ENCODE peak calls at places on chromosomes 16 and 17, in five cellular contexts. One of them, this sample, is unnamed.
A peak's percentile ranks its signal among the peaks of the same experiment; 100 is the strongest.

GRCh38 chr16:46649571-46649970 is 28.4 kb upstream of the SHCBP1 start:
- DNase-seq in PC-3: no peak
- DNase-seq in AG09309: no peak
- DNase-seq in IMR-90: peak; percentile 51
- DNase-seq in BE2C: no peak
- DNase-seq in this sample: no peak

GRCh38 chr16:50879873-50880695 is 138.2 kb downstream of the CYLD start:
- DNase-seq in PC-3: no peak
- DNase-seq in AG09309: no peak
- DNase-seq in IMR-90: no peak
- DNase-seq in BE2C: no peak
- DNase-seq in this sample: peak; percentile 15

GRCh38 chr17:74840989-74841666 is 18.6 kb downstream of the GRIN2C start:
- DNase-seq in PC-3: no peak
- DNase-seq in AG09309: no peak
- DNase-seq in IMR-90: peak; percentile 20
- DNase-seq in BE2C: peak; percentile 51
- DNase-seq in this sample: peak; percentile 76

GRCh38 chr16:2027024-2028010 is 615 bp downstream of the NHERF2 start:
- DNase-seq in PC-3: peak; percentile 43
- DNase-seq in AG09309: no peak
- DNase-seq in IMR-90: peak; percentile 59
- DNase-seq in BE2C: no peak
- DNase-seq in this sample: peak; percentile 19

GRCh38 chr17:81234940-81235821 is 3.7 kb downstream of the TEPSIN start:
- DNase-seq in PC-3: no peak
- DNase-seq in AG09309: no peak
- DNase-seq in IMR-90: no peak
- DNase-seq in BE2C: no peak
- DNase-seq in this sample: no peak

GRCh38 chr17:410674-411401 is 58.2 kb upstream of the RPH3AL start:
- DNase-seq in PC-3: no peak
- DNase-seq in AG09309: no peak
- DNase-seq in IMR-90: peak; percentile 12
- DNase-seq in BE2C: peak; percentile 18
- DNase-seq in this sample: peak; percentile 38

GRCh38 chr16:84839054-84839453 is 19.3 kb downstream of the CRISPLD2 start:
- DNase-seq in PC-3: peak; percentile 32
- DNase-seq in AG09309: no peak
- DNase-seq in IMR-90: peak; percentile 80
- DNase-seq in BE2C: no peak
- DNase-seq in this sample: no peak

GRCh38 chr17:11278186-11278983 is 37.4 kb downstream of the SHISA6 start:
- DNase-seq in PC-3: no peak
- DNase-seq in AG09309: no peak
- DNase-seq in IMR-90: no peak
- DNase-seq in BE2C: no peak
- DNase-seq in this sample: no peak

GRCh38 chr17:63843387-63844292 is 1.2 kb upstream of the SMARCD2 start:
- DNase-seq in PC-3: no peak
- DNase-seq in AG09309: peak; percentile 18
- DNase-seq in IMR-90: peak; percentile 70
- DNase-seq in BE2C: no peak
- DNase-seq in this sample: peak; percentile 43

GRCh38 chr17:30336369-30337171 is 2.7 kb upstream of the TMIGD1 start:
- DNase-seq in PC-3: peak; percentile 68
- DNase-seq in AG09309: no peak
- DNase-seq in IMR-90: peak; percentile 59
- DNase-seq in BE2C: peak; percentile 56
- DNase-seq in this sample: peak; percentile 61

GRCh38 chr16:75254359-75254837 is 3.0 kb upstream of the BCAR1 start:
- DNase-seq in PC-3: peak; percentile 68
- DNase-seq in AG09309: peak; percentile 61
- DNase-seq in IMR-90: peak; percentile 88
- DNase-seq in BE2C: no peak
- DNase-seq in this sample: peak; percentile 27

GRCh38 chr16:66484453-66485213 is 57.5 kb downstream of the BEAN1 start:
- DNase-seq in PC-3: no peak
- DNase-seq in AG09309: no peak
- DNase-seq in IMR-90: no peak
- DNase-seq in BE2C: no peak
- DNase-seq in this sample: no peak

GRCh38 chr17:77717941-77718668 is 240.4 kb upstream of the TNRC6C start:
- DNase-seq in PC-3: no peak
- DNase-seq in AG09309: no peak
- DNase-seq in IMR-90: no peak
- DNase-seq in BE2C: no peak
- DNase-seq in this sample: no peak

GRCh38 chr17:18992454-18993130 is 12.0 kb downstream of the FAM83G start:
- DNase-seq in PC-3: no peak
- DNase-seq in AG09309: no peak
- DNase-seq in IMR-90: no peak
- DNase-seq in BE2C: no peak
- DNase-seq in this sample: no peak

GRCh38 chr17:77840576-77841160 is 117.8 kb upstream of the TNRC6C start:
- DNase-seq in PC-3: no peak
- DNase-seq in AG09309: no peak
- DNase-seq in IMR-90: no peak
- DNase-seq in BE2C: no peak
- DNase-seq in this sample: no peak

GRCh38 chr17:40329981-40330794 is 21.2 kb downstream of the RARA start:
- DNase-seq in PC-3: no peak
- DNase-seq in AG09309: no peak
- DNase-seq in IMR-90: no peak
- DNase-seq in BE2C: no peak
- DNase-seq in this sample: peak; percentile 83

GRCh38 chr16:142405-142804 is 3.9 kb upstream of the NPRL3 start:
- DNase-seq in PC-3: no peak
- DNase-seq in AG09309: no peak
- DNase-seq in IMR-90: no peak
- DNase-seq in BE2C: no peak
- DNase-seq in this sample: no peak

GRCh38 chr17:76909971-76910760 is 42.0 kb downstream of the MGAT5B start:
- DNase-seq in PC-3: peak; percentile 62
- DNase-seq in AG09309: no peak
- DNase-seq in IMR-90: peak; percentile 41
- DNase-seq in BE2C: no peak
- DNase-seq in this sample: peak; percentile 64

GRCh38 chr16:69064164-69064563 is 41.3 kb upstream of the HAS3 start:
- DNase-seq in PC-3: peak; percentile 86
- DNase-seq in AG09309: no peak
- DNase-seq in IMR-90: peak; percentile 36
- DNase-seq in BE2C: no peak
- DNase-seq in this sample: no peak

GRCh38 chr17:80860703-80861359 is 130.8 kb upstream of the CHMP6 start:
- DNase-seq in PC-3: no peak
- DNase-seq in AG09309: no peak
- DNase-seq in IMR-90: no peak
- DNase-seq in BE2C: no peak
- DNase-seq in this sample: no peak

GRCh38 chr17:7576432-7576937 is 3.0 kb upstream of the CD68 start:
- DNase-seq in PC-3: no peak
- DNase-seq in AG09309: no peak
- DNase-seq in IMR-90: no peak
- DNase-seq in BE2C: no peak
- DNase-seq in this sample: no peak

DNA sequence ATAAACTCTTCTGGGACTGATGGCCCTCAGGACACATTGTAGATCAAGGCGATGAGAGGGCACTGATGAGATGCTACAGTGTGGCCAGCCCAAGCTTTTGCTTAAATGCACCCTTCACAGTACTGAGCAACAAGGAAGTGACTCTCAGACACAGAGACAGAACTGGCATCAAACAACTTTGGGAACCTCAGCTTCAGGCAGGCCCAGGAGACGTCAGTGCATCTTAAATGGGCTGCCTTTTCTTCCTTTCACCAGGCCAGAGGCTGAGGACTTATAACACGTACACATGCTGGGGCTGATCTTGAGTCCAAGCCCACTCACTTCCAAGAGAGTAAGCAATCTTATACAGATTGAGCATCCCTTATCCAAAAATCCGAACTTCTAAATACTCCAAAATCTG is 386.1 kb upstream of the C16orf82 start:
- DNase-seq in PC-3: no peak
- DNase-seq in AG09309: no peak
- DNase-seq in IMR-90: no peak
- DNase-seq in BE2C: no peak
- DNase-seq in this sample: no peak
- TF ChIP-seq CTCF in PC-3: no peak
- TF ChIP-seq CTCF in AG09309: no peak
- TF ChIP-seq CTCF in IMR-90: no peak
- TF ChIP-seq CTCF in BE2C: no peak
- TF ChIP-seq CTCF in this sample: no peak

GRCh38 chr17:71668807-71669206 is 452.0 kb upstream of the SOX9 start:
- DNase-seq in PC-3: no peak
- DNase-seq in AG09309: no peak
- DNase-seq in IMR-90: no peak
- DNase-seq in BE2C: no peak
- DNase-seq in this sample: no peak
- TF ChIP-seq CTCF in PC-3: no peak
- TF ChIP-seq CTCF in AG09309: no peak
- TF ChIP-seq CTCF in IMR-90: no peak
- TF ChIP-seq CTCF in BE2C: no peak
- TF ChIP-seq CTCF in this sample: no peak

GRCh38 chr16:10332775-10333174 is 53.1 kb upstream of the ATF7IP2 start:
- DNase-seq in PC-3: no peak
- DNase-seq in AG09309: no peak
- DNase-seq in IMR-90: no peak
- DNase-seq in BE2C: no peak
- DNase-seq in this sample: no peak

GRCh38 chr16:10332301-10332700 is 53.6 kb upstream of the ATF7IP2 start:
- DNase-seq in PC-3: no peak
- DNase-seq in AG09309: no peak
- DNase-seq in IMR-90: no peak
- DNase-seq in BE2C: no peak
- DNase-seq in this sample: peak; percentile 27

GRCh38 chr16:10338426-10338825 is 47.4 kb upstream of the ATF7IP2 start:
- DNase-seq in PC-3: no peak
- DNase-seq in AG09309: no peak
- DNase-seq in IMR-90: no peak
- DNase-seq in BE2C: no peak
- DNase-seq in this sample: no peak

GRCh38 chr16:10333321-10334032 is 52.4 kb upstream of the ATF7IP2 start:
- DNase-seq in PC-3: no peak
- DNase-seq in AG09309: no peak
- DNase-seq in IMR-90: no peak
- DNase-seq in BE2C: no peak
- DNase-seq in this sample: no peak

DNA sequence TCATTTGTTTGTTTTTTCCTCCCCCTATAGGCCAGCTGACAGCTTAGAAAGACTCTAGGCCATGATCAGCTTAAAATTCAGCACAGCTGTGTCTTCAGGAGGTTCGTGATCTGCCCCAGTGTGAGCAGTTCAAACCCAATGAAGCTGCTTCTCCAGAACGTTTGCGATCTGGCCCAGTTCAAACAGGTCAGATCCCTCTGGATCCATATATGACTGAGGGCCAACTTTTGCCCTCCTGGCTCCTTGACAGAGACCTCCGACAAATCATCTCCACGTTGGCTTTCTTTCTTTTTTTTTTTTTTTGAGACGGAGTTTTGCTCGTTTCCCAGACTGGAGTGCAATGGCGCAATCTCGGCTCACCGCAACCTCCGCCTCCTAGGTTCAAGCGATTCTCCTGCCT is 50.2 kb upstream of the ATF7IP2 start:
- DNase-seq in PC-3: no peak
- DNase-seq in AG09309: no peak
- DNase-seq in IMR-90: no peak
- DNase-seq in BE2C: no peak
- DNase-seq in this sample: no peak
- TF ChIP-seq CTCF in PC-3: no peak
- TF ChIP-seq CTCF in AG09309: no peak
- TF ChIP-seq CTCF in IMR-90: no peak
- TF ChIP-seq CTCF in BE2C: no peak
- TF ChIP-seq CTCF in this sample: no peak

GRCh38 chr16:78925071-78925714 is 675.3 kb downstream of the MAF start:
- DNase-seq in PC-3: no peak
- DNase-seq in AG09309: no peak
- DNase-seq in IMR-90: no peak
- DNase-seq in BE2C: no peak
- DNase-seq in this sample: peak; percentile 62
- TF ChIP-seq CTCF in PC-3: peak; percentile 41
- TF ChIP-seq CTCF in AG09309: peak; percentile 20
- TF ChIP-seq CTCF in IMR-90: no peak
- TF ChIP-seq CTCF in BE2C: peak; percentile 28
- TF ChIP-seq CTCF in this sample: peak; percentile 43

DNA sequence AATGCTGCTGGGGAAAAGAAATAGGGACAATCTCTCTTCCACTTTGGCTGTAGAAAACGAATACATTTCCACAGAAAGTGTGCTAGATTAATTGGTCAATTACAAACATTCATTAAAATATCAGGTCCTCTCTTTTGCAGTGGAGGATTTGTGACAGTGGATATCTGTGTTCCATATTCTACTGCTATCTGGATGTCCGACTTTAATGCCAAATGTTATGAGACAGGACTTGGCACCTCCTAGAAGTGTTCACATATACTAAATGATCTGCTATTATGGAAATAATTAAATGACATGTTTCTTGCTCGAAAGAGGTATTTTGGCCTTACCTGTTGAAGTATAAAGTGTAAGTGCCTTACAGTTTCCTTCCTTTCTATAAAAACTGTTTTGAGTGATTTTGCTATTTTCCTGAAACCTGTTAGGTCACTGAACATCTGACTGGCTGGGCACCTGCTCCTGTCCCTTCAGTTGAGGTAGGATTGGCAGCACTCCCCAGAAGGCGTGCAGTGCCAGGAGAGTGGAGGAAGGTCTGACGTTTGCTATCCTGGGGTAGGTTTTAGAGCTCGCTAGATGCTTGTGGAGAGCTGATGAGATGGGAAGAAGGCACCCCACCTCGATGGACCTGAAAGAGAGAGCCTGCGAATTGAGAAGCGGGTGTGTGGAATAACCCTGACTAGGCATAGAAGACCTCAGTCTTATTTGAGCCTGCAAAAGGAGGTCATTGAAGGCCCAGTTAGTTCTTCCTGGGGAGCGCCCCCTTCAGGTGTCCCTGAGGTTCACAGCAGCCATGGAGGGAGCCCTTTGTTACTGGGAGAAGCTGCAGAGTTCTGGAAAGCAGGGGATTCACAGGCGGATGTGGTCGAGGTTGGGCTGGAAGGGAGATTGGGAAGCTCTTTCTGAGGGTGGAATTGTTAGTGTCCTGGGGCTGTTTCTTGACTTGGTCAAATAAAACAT is 159.4 kb upstream of the ZNF267 start:
- DNase-seq in PC-3: no peak
- DNase-seq in AG09309: no peak
- DNase-seq in IMR-90: no peak
- DNase-seq in BE2C: no peak
- DNase-seq in this sample: no peak
- TF ChIP-seq CTCF in PC-3: peak; percentile 48
- TF ChIP-seq CTCF in AG09309: peak; percentile 34
- TF ChIP-seq CTCF in IMR-90: peak; percentile 22
- TF ChIP-seq CTCF in BE2C: peak; percentile 32
- TF ChIP-seq CTCF in this sample: no peak

DNA sequence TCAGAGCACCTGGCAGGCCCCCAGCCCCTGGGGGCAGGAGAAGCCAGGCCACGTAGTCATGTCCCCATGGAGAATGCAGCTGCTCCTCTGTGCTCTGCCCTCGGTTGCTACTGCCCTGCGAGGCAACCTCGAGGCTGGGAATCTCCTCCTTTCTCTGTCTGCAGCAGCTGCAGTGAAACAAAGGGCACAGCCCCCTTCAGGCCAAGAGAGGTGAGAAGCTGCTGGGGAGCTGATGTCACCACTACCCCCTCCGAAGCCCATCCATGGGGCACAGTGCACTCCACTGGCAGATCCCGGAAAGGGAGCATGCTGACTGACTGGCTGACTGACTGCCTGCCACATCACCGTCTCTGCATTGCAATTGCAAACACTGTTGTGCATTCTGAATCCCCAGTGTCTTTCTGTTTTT is 103.7 kb downstream of the GRIN2A start:
- DNase-seq in PC-3: no peak
- DNase-seq in AG09309: no peak
- DNase-seq in IMR-90: no peak
- DNase-seq in BE2C: no peak
- DNase-seq in this sample: no peak
- TF ChIP-seq CTCF in PC-3: no peak
- TF ChIP-seq CTCF in AG09309: no peak
- TF ChIP-seq CTCF in IMR-90: no peak
- TF ChIP-seq CTCF in BE2C: no peak
- TF ChIP-seq CTCF in this sample: no peak

This sample was measured in adrenal gland.